ENCODE peak calls at places on chromosome 7, in four cellular contexts. One of them, this sample, is unnamed. For H3K4me1, the result is how much of the 10 kb centered on the place peaks cover.

GRCh38 chr7:69349291-69349690 is 249.0 kb upstream of the AUTS2 start:
- DNase-seq in tibial artery: no peak
- DNase-seq in OCI-LY7: no peak
- DNase-seq in psoas muscle: no peak
- DNase-seq in this sample: no peak

GRCh38 chr7:54961391-54961790 is 57.4 kb upstream of the EGFR start:
- DNase-seq in psoas muscle: no peak
- DNase-seq in tibial artery: no peak
- DNase-seq in OCI-LY7: no peak
- DNase-seq in this sample: no peak

GRCh38 chr7:138738551-138739335 is 37.6 kb upstream of the SVOPL start:
- DNase-seq in tibial artery: peak
- DNase-seq in psoas muscle: peak
- DNase-seq in OCI-LY7: peak
- DNase-seq in this sample: peak

GRCh38 chr7:94188350-94188749 is 184.2 kb upstream of the BET1 start:
- DNase-seq in tibial artery: no peak
- DNase-seq in OCI-LY7: no peak
- DNase-seq in psoas muscle: no peak
- DNase-seq in this sample: no peak

GRCh38 chr7:41987-42386 is 150.4 kb upstream of the FAM20C start:
- DNase-seq in psoas muscle: no peak
- DNase-seq in tibial artery: no peak
- DNase-seq in OCI-LY7: no peak
- DNase-seq in this sample: no peak

GRCh38 chr7:53518319-53518718 is 482.9 kb downstream of the POM121L12 start:
- DNase-seq in psoas muscle: no peak
- DNase-seq in OCI-LY7: no peak
- DNase-seq in tibial artery: no peak
- DNase-seq in this sample: no peak

GRCh38 chr7:148556892-148557291 is 33.7 kb upstream of the C7orf33 start:
- DNase-seq in OCI-LY7: no peak
- DNase-seq in tibial artery: no peak
- DNase-seq in psoas muscle: no peak
- DNase-seq in this sample: no peak

GRCh38 chr7:102286237-102287081 is at the start of gene SH2B2:
- DNase-seq in tibial artery: peak
- DNase-seq in OCI-LY7: peak
- DNase-seq in psoas muscle: peak
- DNase-seq in this sample: peak

GRCh38 chr7:36487756-36488336 is 98.2 kb downstream of the ANLN start:
- DNase-seq in OCI-LY7: peak
- DNase-seq in tibial artery: no peak
- DNase-seq in psoas muscle: no peak
- DNase-seq in this sample: no peak

GRCh38 chr7:63789378-63790176 is 209.1 kb upstream of the ZNF722 start:
- DNase-seq in psoas muscle: peak
- DNase-seq in tibial artery: no peak
- DNase-seq in OCI-LY7: no peak
- DNase-seq in this sample: peak

GRCh38 chr7:1666251-1666778 is 3.8 kb upstream of the ELFN1 start:
- DNase-seq in tibial artery: peak
- DNase-seq in psoas muscle: peak
- DNase-seq in OCI-LY7: no peak
- DNase-seq in this sample: no peak

GRCh38 chr7:155373359-155374273 is 75.9 kb downstream of the INSIG1 start:
- DNase-seq in OCI-LY7: no peak
- DNase-seq in tibial artery: no peak
- DNase-seq in psoas muscle: no peak
- DNase-seq in this sample: no peak

GRCh38 chr7:20407585-20408466 is 77.1 kb downstream of the ITGB8 start:
- DNase-seq in psoas muscle: no peak
- DNase-seq in tibial artery: peak
- DNase-seq in OCI-LY7: no peak
- DNase-seq in this sample: peak

GRCh38 chr7:101179117-101179779 is 845 bp downstream of the NAT16 start:
- DNase-seq in OCI-LY7: no peak
- DNase-seq in tibial artery: no peak
- DNase-seq in psoas muscle: no peak
- DNase-seq in this sample: no peak

GRCh38 chr7:70489808-70490207 is 642.1 kb upstream of the GALNT17 start:
- DNase-seq in OCI-LY7: no peak
- DNase-seq in tibial artery: peak
- DNase-seq in psoas muscle: no peak
- DNase-seq in this sample: no peak

GRCh38 chr7:131898418-131898817 is 342.0 kb upstream of the PODXL start:
- DNase-seq in tibial artery: no peak
- DNase-seq in psoas muscle: no peak
- DNase-seq in OCI-LY7: no peak
- DNase-seq in this sample: no peak

GRCh38 chr7:38476764-38477163 is 154.4 kb downstream of the AMPH start:
- DNase-seq in psoas muscle: no peak
- DNase-seq in OCI-LY7: no peak
- DNase-seq in tibial artery: no peak
- DNase-seq in this sample: no peak

GRCh38 chr7:36071605-36072004 is 81.4 kb upstream of the EEPD1 start:
- DNase-seq in tibial artery: no peak
- DNase-seq in OCI-LY7: no peak
- DNase-seq in psoas muscle: no peak
- DNase-seq in this sample: no peak

GRCh38 chr7:29276806-29277205 is 82.2 kb downstream of the CHN2 start:
- DNase-seq in OCI-LY7: no peak
- DNase-seq in tibial artery: no peak
- DNase-seq in psoas muscle: no peak
- DNase-seq in this sample: no peak

GRCh38 chr7:36091571-36092176 is 61.4 kb upstream of the EEPD1 start:
- DNase-seq in psoas muscle: no peak
- DNase-seq in OCI-LY7: no peak
- DNase-seq in tibial artery: no peak
- DNase-seq in this sample: no peak

GRCh38 chr7:51029131-51029530 is 246.4 kb upstream of the GRB10 start:
- DNase-seq in OCI-LY7: no peak
- DNase-seq in psoas muscle: no peak
- DNase-seq in tibial artery: no peak
- DNase-seq in this sample: no peak

GRCh38 chr7:35446091-35446490 is 192.2 kb upstream of the TBX20 start:
- DNase-seq in OCI-LY7: no peak
- DNase-seq in tibial artery: no peak
- DNase-seq in psoas muscle: no peak
- DNase-seq in this sample: peak

GRCh38 chr7:50356212-50356944 is 51.9 kb downstream of the IKZF1 start:
- DNase-seq in tibial artery: peak
- DNase-seq in OCI-LY7: no peak
- DNase-seq in psoas muscle: peak
- DNase-seq in this sample: peak

GRCh38 chr7:27165655-27166474 is 528 bp upstream of the HOXA9 start:
- DNase-seq in OCI-LY7: no peak
- DNase-seq in psoas muscle: peak
- DNase-seq in tibial artery: no peak
- DNase-seq in this sample: no peak
- H3K4me3 ChIP-seq in OCI-LY7: no peak
- H3K4me3 ChIP-seq in psoas muscle: peak
- H3K4me3 ChIP-seq in tibial artery: peak
- H3K4me3 ChIP-seq in this sample: peak

GRCh38 chr7:112073530-112073929 is 132.7 kb downstream of the DOCK4 start:
- DNase-seq in psoas muscle: no peak
- DNase-seq in tibial artery: no peak
- DNase-seq in OCI-LY7: no peak
- DNase-seq in this sample: no peak
- H3K4me1 ChIP-seq in psoas muscle: under half
- H3K4me1 ChIP-seq in tibial artery: under half
- H3K4me1 ChIP-seq in OCI-LY7: under half
- H3K4me1 ChIP-seq in this sample: half or more

GRCh38 chr7:91054374-91054773 is 209.9 kb upstream of the FZD1 start:
- DNase-seq in psoas muscle: no peak
- DNase-seq in OCI-LY7: no peak
- DNase-seq in tibial artery: no peak
- DNase-seq in this sample: no peak

GRCh38 chr7:91051966-91052365 is 212.3 kb upstream of the FZD1 start:
- DNase-seq in psoas muscle: no peak
- DNase-seq in tibial artery: no peak
- DNase-seq in OCI-LY7: no peak
- DNase-seq in this sample: no peak

GRCh38 chr7:91050677-91051076 is 213.6 kb upstream of the FZD1 start:
- DNase-seq in tibial artery: no peak
- DNase-seq in psoas muscle: no peak
- DNase-seq in OCI-LY7: no peak
- DNase-seq in this sample: no peak

DNA sequence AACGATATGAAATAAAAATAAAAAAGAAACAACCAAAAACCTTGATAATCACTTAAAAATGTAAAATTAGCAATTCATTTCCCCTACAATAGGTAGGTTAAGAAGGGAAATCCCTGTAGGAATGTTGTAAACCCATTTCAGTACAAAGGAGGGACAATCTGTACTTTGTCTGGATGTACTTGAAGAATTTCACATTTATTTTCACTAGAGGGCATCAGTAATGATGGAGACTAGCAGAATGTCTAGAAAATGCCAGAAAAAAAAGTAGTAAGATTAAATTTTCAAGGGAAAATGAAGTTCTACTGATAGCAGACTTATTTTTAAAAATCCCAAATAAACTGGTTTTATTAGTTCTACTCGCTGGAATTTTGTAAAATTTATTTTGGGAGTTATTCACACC is 209.0 kb upstream of the FZD1 start:
- DNase-seq in OCI-LY7: no peak
- DNase-seq in tibial artery: no peak
- DNase-seq in psoas muscle: no peak
- DNase-seq in this sample: no peak
- TF ChIP-seq CTCF in OCI-LY7: peak
- TF ChIP-seq CTCF in tibial artery: peak
- TF ChIP-seq CTCF in psoas muscle: no peak
- TF ChIP-seq CTCF in this sample: no peak

GRCh38 chr7:157278167-157278790 is 58.5 kb upstream of the DNAJB6 start:
- DNase-seq in OCI-LY7: no peak
- DNase-seq in psoas muscle: no peak
- DNase-seq in tibial artery: no peak
- DNase-seq in this sample: no peak

GRCh38 chr7:157281221-157281998 is 55.4 kb upstream of the DNAJB6 start:
- DNase-seq in OCI-LY7: no peak
- DNase-seq in tibial artery: no peak
- DNase-seq in psoas muscle: no peak
- DNase-seq in this sample: no peak

GRCh38 chr7:157279973-157280841 is 56.6 kb upstream of the DNAJB6 start:
- DNase-seq in tibial artery: no peak
- DNase-seq in psoas muscle: no peak
- DNase-seq in OCI-LY7: no peak
- DNase-seq in this sample: no peak

GRCh38 chr7:157278791-157279678 is 57.8 kb upstream of the DNAJB6 start:
- DNase-seq in tibial artery: no peak
- DNase-seq in OCI-LY7: no peak
- DNase-seq in psoas muscle: peak
- DNase-seq in this sample: peak

GRCh38 chr7:157279679-157279972 is 57.2 kb upstream of the DNAJB6 start:
- DNase-seq in tibial artery: no peak
- DNase-seq in psoas muscle: no peak
- DNase-seq in OCI-LY7: no peak
- DNase-seq in this sample: no peak
- H3K4me3 ChIP-seq in tibial artery: peak
- H3K4me3 ChIP-seq in psoas muscle: peak
- H3K4me3 ChIP-seq in OCI-LY7: no peak
- H3K4me3 ChIP-seq in this sample: peak

DNA sequence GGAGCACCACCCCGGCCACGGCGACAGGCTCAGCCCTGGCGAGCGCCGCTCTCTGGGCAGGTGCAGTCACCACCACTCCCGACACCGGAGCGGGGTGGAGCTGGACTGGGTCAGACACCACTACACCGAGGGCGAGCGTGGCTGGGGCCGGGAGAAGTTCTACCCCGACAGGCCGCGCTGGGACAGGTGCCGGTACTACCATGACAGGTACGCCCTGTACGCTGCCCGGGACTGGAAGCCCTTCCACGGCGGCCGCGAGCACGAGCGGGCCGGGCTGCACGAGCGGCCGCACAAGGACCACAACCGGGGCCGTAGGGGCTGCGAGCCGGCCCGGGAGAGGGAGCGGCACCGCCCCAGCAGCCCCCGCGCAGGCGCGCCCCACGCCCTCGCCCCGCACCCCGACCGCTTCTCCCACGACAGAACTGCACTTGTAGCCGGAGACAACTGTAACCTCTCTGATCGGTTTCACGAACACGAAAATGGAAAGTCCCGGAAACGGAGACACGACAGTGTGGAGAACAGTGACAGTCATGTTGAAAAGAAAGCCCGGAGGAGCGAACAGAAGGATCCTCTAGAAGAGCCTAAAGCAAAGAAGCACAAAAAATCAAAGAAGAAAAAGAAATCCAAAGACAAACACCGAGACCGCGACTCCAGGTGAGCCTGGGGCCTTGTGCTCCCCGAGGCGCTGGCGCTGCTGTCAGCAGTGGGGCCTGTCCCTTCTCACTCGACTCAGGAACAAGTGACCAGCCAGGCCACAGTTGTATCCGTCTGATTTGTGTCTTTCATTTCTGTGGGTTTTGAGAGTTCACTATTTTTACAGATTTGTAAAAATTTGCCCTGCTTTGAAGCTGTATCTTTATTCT is 117.7 kb downstream of the CYTH3 start:
- DNase-seq in tibial artery: no peak
- DNase-seq in OCI-LY7: no peak
- DNase-seq in psoas muscle: no peak
- DNase-seq in this sample: no peak
- H3K4me1 ChIP-seq in tibial artery: under half
- H3K4me1 ChIP-seq in OCI-LY7: under half
- H3K4me1 ChIP-seq in psoas muscle: under half
- H3K4me1 ChIP-seq in this sample: under half

DNA sequence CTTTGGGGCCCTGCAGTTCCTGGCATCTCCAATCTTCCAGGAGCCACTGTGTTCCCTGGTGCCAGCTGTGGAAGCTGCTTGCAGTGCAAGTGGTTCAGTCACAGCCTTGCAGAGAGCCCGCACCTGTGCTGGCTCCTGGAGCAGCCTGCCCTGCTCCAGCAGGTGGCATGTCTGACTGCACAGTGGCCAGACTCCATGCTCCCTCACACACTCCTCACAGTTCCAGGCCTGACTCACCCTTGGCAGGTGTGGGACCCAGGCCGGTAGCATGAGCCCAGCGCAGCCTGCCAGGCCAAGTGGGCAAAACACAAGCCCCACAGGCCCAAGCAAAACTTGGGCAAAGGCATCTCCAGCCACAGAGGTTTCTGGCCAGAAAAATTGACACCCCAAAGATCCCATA is 33.6 kb upstream of the RELN start:
- DNase-seq in tibial artery: no peak
- DNase-seq in psoas muscle: no peak
- DNase-seq in OCI-LY7: no peak
- DNase-seq in this sample: no peak
- TF ChIP-seq CTCF in tibial artery: no peak
- TF ChIP-seq CTCF in psoas muscle: no peak
- TF ChIP-seq CTCF in OCI-LY7: no peak
- TF ChIP-seq CTCF in this sample: no peak

DNA sequence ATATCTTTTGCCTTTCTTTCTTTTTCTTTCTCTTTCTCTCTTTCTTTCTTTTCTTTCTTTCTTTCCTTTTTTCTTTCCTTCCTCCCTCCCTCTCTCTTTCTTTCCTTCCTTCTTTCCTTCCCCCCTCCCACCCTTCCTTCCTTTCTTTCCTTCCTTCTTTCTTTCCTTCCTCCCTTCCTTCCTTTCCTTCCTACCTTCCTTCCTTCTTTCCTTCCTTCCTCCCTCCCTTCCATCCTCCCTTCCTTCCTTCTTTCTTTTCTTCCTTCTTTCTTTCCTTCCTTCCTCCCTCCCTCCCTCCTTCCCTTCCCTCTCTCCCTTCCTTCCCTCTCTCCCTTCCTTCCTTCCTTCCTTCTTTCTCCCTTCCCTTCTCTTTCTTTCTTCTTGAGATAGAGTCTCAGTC is 25.5 kb upstream of the CALN1 start:
- DNase-seq in OCI-LY7: no peak
- DNase-seq in psoas muscle: no peak
- DNase-seq in tibial artery: no peak
- DNase-seq in this sample: no peak
- H3K4me3 ChIP-seq in OCI-LY7: no peak
- H3K4me3 ChIP-seq in psoas muscle: no peak
- H3K4me3 ChIP-seq in tibial artery: no peak
- H3K4me3 ChIP-seq in this sample: no peak

This sample was measured in left ventricle myocardium inferior.